ENCODE peak calls at places on chromosomes 5 and 9, in four cellular contexts. P, V, H and C are unnamed samples.

GRCh38 chr5:168818586-168818985 is 239.4 kb upstream of the PANK3 start:
- DNase-seq in P (no peak), V (no peak), H (no peak), C (no peak)

GRCh38 chr9:111992523-111992922 is 95.9 kb downstream of the UGCG start:
- DNase-seq in V (no peak), P (no peak), H (peak), C (no peak)

GRCh38 chr5:83357621-83358231 is 113.8 kb upstream of the VCAN start:
- DNase-seq in V (no peak), H (no peak), P (no peak), C (no peak)

GRCh38 chr5:40833712-40834229 is 1.3 kb downstream of the RPL37 start:
- DNase-seq in P (no peak), H (no peak), V (no peak), C (no peak)

GRCh38 chr5:107930891-107931290 is 260.2 kb upstream of the EFNA5 start:
- DNase-seq in V (no peak), H (no peak), P (no peak), C (no peak)

GRCh38 chr5:34923694-34924461 is 5.5 kb upstream of the DNAJC21 start:
- DNase-seq in H (no peak), P (no peak), V (no peak), C (peak)

GRCh38 chr9:86741311-86742215 is 205.7 kb downstream of the GAS1 start:
- DNase-seq in P (no peak), V (no peak), H (no peak), C (no peak)

GRCh38 chr5:146653560-146653959 is 137.6 kb upstream of the GPR151 start:
- DNase-seq in H (no peak), P (no peak), V (peak), C (no peak)

GRCh38 chr9:121026260-121026691 is 23.8 kb downstream of the C5 start:
- DNase-seq in P (no peak), V (no peak), H (no peak), C (no peak)
- TF ChIP-seq USF1 in P (no peak), V (no peak), H (no peak), C (no peak)

GRCh38 chr9:132002827-132003704 is 76.6 kb downstream of the MED27 start:
- DNase-seq in V (no peak), H (no peak), P (no peak), C (no peak)
- TF ChIP-seq USF1 in V (no peak), H (peak), P (peak), C (no peak)

GRCh38 chr5:142527234-142527633 is 158.7 kb downstream of the FGF1 start:
- DNase-seq in H (no peak), V (no peak), P (no peak), C (no peak)
- TF ChIP-seq USF1 in H (no peak), V (no peak), P (no peak), C (no peak)

DNA sequence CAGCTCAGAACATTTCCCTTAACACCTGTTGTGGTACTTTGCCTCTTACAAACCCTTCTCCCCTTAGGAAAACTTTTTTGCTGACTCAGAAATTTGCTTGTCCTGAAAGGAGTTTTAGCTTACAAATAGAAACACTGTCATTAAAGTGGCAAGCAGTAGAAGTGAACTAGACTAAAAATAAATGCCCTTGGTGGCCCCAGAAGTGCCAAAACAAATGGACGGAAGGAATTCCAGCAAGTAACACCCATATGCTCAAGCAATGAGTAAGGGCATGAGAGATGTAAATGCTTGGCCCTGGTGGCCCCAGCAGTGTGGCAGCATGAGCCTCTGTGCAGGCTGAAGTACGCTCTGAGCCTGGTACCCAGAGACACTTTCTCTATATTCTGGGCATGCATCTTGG is 8.6 kb downstream of the VLDLR start:
- DNase-seq in H (no peak), P (no peak), V (no peak), C (no peak)
- TF ChIP-seq USF1 in H (no peak), P (no peak), V (no peak), C (no peak)

DNA sequence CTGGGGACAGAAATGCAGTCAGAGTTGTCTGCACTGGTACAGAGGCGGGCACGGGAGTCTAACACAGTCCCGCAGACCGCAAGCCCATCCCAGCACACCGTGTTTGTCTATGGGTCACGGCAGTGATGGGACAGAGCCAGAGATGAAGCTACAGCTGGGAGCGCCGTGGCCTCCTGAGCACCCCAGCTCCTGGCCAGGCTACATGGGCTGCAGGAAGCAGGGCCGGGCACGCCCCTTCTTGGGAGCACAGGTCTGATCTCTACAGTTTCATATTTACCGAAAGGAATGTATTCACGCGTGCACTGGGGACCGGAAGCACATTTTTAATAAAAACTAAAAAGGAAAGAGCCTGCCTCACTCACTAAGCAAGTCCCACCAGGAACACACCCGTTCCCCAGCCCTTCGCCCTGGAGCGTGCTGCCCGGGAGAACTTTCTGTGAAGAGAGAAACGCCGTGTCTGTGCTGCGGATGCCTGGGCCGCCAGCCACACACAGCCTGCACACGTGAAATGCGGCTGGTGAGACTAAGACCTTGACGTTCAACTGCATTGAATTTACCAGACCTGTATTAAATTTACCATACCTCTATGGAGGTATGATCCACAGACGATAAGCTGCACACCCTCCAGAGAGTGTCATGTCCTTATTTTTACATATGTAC is 81.1 kb downstream of the VAV2 start:
- DNase-seq in H (no peak), P (no peak), V (no peak), C (no peak)
- TF ChIP-seq USF1 in H (no peak), P (no peak), V (no peak), C (no peak)

GRCh38 chr5:63686938-63687337 is 275.3 kb downstream of the HTR1A start:
- DNase-seq in V (no peak), H (no peak), P (no peak), C (no peak)
- TF ChIP-seq USF1 in V (no peak), H (no peak), P (no peak), C (no peak)

GRCh38 chr9:116271307-116271706 is 117.7 kb downstream of the PAPPA start:
- DNase-seq in P (no peak), V (no peak), H (no peak), C (no peak)

GRCh38 chr9:116269250-116269649 is 115.7 kb downstream of the PAPPA start:
- DNase-seq in V (no peak), H (no peak), P (no peak), C (no peak)

GRCh38 chr9:116270559-116270958 is 117.0 kb downstream of the PAPPA start:
- DNase-seq in H (no peak), P (no peak), V (no peak), C (no peak)

GRCh38 chr9:116264361-116264760 is 110.8 kb downstream of the PAPPA start:
- DNase-seq in P (no peak), V (no peak), H (no peak), C (no peak)

GRCh38 chr9:116267021-116267420 is 113.4 kb downstream of the PAPPA start:
- DNase-seq in H (no peak), V (no peak), P (no peak), C (no peak)
- TF ChIP-seq USF1 in H (no peak), V (no peak), P (no peak), C (no peak)

GRCh38 chr5:14526493-14526892 is 55.1 kb upstream of the OTULINL start:
- DNase-seq in P (no peak), H (no peak), V (peak), C (no peak)
- TF ChIP-seq USF1 in P (no peak), H (no peak), V (no peak), C (no peak)

GRCh38 chr5:134490925-134491271 is 34.6 kb upstream of the JADE2 start:
- DNase-seq in H (no peak), V (no peak), P (no peak), C (no peak)
- TF ChIP-seq USF1 in H (no peak), V (no peak), P (no peak), C (no peak)

GRCh38 chr5:162372265-162372664 is 304.7 kb downstream of the GABRG2 start:
- DNase-seq in P (peak), V (no peak), H (no peak), C (no peak)
- TF ChIP-seq USF1 in P (no peak), V (no peak), H (no peak), C (no peak)